ENCODE peak calls at places on chromosomes 1 and 21, in six cellular contexts. D is NCI-H1105 treated with DMSO at 0.1 percent for 48 hours, N is HT1080, A is tibial artery, G is T-helper 1 cell, C is RPMI8226. L is an unnamed sample.

GRCh38 chr21:18443686-18444085 is 40.1 kb upstream of the TMPRSS15 start:
- DNase-seq in D (no peak), G (no peak), C (peak), A (no peak), N (no peak), L (no peak)

GRCh38 chr1:183198463-183198862 is 12.4 kb downstream of the LAMC2 start:
- DNase-seq in A (no peak), C (no peak), G (no peak), D (no peak), N (peak), L (no peak)

GRCh38 chr1:223628233-223628632 is 37.3 kb downstream of the CAPN8 start:
- DNase-seq in G (peak), D (peak), C (peak), N (peak), A (no peak), L (no peak)

GRCh38 chr1:73162576-73162975 is 880.2 kb upstream of the NEGR1 start:
- DNase-seq in N (peak), C (no peak), A (no peak), D (no peak), G (no peak), L (no peak)

GRCh38 chr1:161738627-161739287 is 10.8 kb upstream of the DUSP12 start:
- DNase-seq in G (peak), N (peak), A (peak), C (peak), D (peak), L (no peak)

GRCh38 chr1:197559655-197560054 is 215.6 kb downstream of the DENND1B start:
- DNase-seq in C (no peak), G (no peak), D (no peak), A (no peak), N (no peak), L (no peak)

GRCh38 chr1:170938281-170938680 is 2.9 kb downstream of the MROH9 start:
- DNase-seq in C (no peak), D (no peak), A (no peak), G (no peak), N (no peak), L (no peak)

GRCh38 chr1:23634840-23635642 is 56.6 kb upstream of the RPL11 start:
- DNase-seq in D (peak), C (peak), A (peak), N (peak), G (peak), L (no peak)

GRCh38 chr1:210330279-210330866 is 1.7 kb downstream of the HHAT start:
- DNase-seq in D (peak), G (no peak), C (no peak), A (no peak), N (no peak), L (no peak)

GRCh38 chr1:62676606-62677356 is 11.4 kb downstream of the DOCK7 start:
- DNase-seq in C (no peak), N (no peak), D (no peak), A (no peak), G (no peak), L (no peak)

GRCh38 chr1:22284906-22285544 is 142.1 kb upstream of the WNT4 start:
- DNase-seq in D (no peak), N (no peak), A (no peak), C (no peak), G (no peak), L (peak)

GRCh38 chr1:232084584-232085223 is 458.1 kb downstream of the DISC1 start:
- DNase-seq in A (no peak), G (no peak), D (no peak), C (peak), N (peak), L (no peak)

GRCh38 chr1:178241057-178241456 is 147.2 kb downstream of the RASAL2 start:
- DNase-seq in C (no peak), A (no peak), G (no peak), D (no peak), N (peak), L (no peak)

GRCh38 chr1:153538315-153538821 is 2.4 kb downstream of the S100A5 start:
- DNase-seq in A (no peak), G (no peak), C (peak), D (no peak), N (peak), L (no peak)

GRCh38 chr1:177611402-177611801 is 358.5 kb downstream of the SEC16B start:
- DNase-seq in A (no peak), N (no peak), C (no peak), D (no peak), G (no peak), L (no peak)

GRCh38 chr1:116087628-116088027 is 23.6 kb upstream of the MAB21L3 start:
- DNase-seq in G (no peak), D (no peak), A (no peak), C (no peak), N (no peak), L (no peak)

GRCh38 chr21:45537111-45537745 is 5.0 kb downstream of the SLC19A1 start:
- DNase-seq in C (no peak), N (no peak), G (no peak), A (peak), D (no peak), L (peak)

GRCh38 chr1:225933072-225933471 is 7.9 kb downstream of the LEFTY2 start:
- DNase-seq in C (no peak), D (no peak), G (no peak), A (no peak), N (peak), L (no peak)

GRCh38 chr1:243454328-243454997 is 198.6 kb downstream of the SDCCAG8 start:
- DNase-seq in D (no peak), A (no peak), N (no peak), G (no peak), C (no peak), L (no peak)

GRCh38 chr1:18232052-18232451 is 124.5 kb downstream of the IGSF21 start:
- DNase-seq in A (no peak), C (no peak), N (peak), D (no peak), G (no peak), L (no peak)

GRCh38 chr1:9397984-9398526 is 105.4 kb downstream of the SPSB1 start:
- DNase-seq in G (no peak), C (no peak), N (peak), A (no peak), D (no peak), L (no peak)

GRCh38 chr1:89901957-89902669 is 81.3 kb downstream of the LRRC8D start:
- DNase-seq in A (no peak), N (no peak), C (no peak), D (no peak), G (no peak), L (no peak)

L was measured in mesenteric fat pad.